ENCODE peak calls at places on chromosome 6, in five cellular contexts. Y is iPS DF 19.7, Q is Calu3, L is NCI-H1092 treated with DMSO at 0.1 percent for 48 hours, K is fibroblast of pulmonary artery. I is an unnamed sample.

GRCh38 chr6:12851123-12851695 is 134.6 kb downstream of the PHACTR1 start:
- DNase-seq in Q (no peak), L (no peak), K (peak), Y (no peak), I (no peak)

GRCh38 chr6:72716916-72717315 is 95.1 kb downstream of the KCNQ5 start:
- DNase-seq in Y (no peak), L (no peak), K (no peak), Q (no peak), I (no peak)

GRCh38 chr6:16196260-16196914 is 42.0 kb upstream of the GMPR start:
- DNase-seq in L (no peak), K (no peak), Q (no peak), Y (no peak), I (no peak)

GRCh38 chr6:131844243-131844841 is 36.5 kb downstream of the ENPP1 start:
- DNase-seq in K (peak), L (no peak), Y (no peak), Q (no peak), I (no peak)

GRCh38 chr6:18241208-18241836 is 23.0 kb downstream of the DEK start:
- DNase-seq in L (no peak), Y (no peak), K (no peak), Q (no peak), I (no peak)

GRCh38 chr6:96844530-96844929 is 7.3 kb upstream of the GPR63 start:
- DNase-seq in Y (no peak), L (no peak), K (no peak), Q (no peak), I (no peak)

GRCh38 chr6:157789861-157790260 is 33.2 kb upstream of the SNX9 start:
- DNase-seq in Y (peak), Q (no peak), K (no peak), L (no peak), I (no peak)

GRCh38 chr6:107064579-107065065 is 36.6 kb downstream of the MTRES1 start:
- DNase-seq in Y (no peak), Q (peak), K (peak), L (no peak), I (no peak)

GRCh38 chr6:14273196-14273595 is 155.6 kb downstream of the CD83 start:
- DNase-seq in K (no peak), Y (peak), L (no peak), Q (no peak), I (no peak)

GRCh38 chr6:91751496-91751895 is 1164.6 kb upstream of the MAP3K7 start:
- DNase-seq in L (no peak), K (no peak), Y (no peak), Q (no peak), I (no peak)

GRCh38 chr6:41712651-41713103 is 22.7 kb downstream of the TFEB start:
- DNase-seq in K (peak), Y (no peak), Q (peak), L (peak), I (peak)

GRCh38 chr6:6771224-6771915 is 182.8 kb downstream of the LY86 start:
- DNase-seq in Y (no peak), K (no peak), L (no peak), Q (peak), I (no peak)

GRCh38 chr6:41785689-41786450 is 1.6 kb upstream of the TOMM6 start:
- DNase-seq in Y (no peak), L (no peak), Q (no peak), K (peak), I (no peak)

GRCh38 chr6:152301806-152302568 is 335.2 kb downstream of the SYNE1 start:
- DNase-seq in Q (peak), L (no peak), K (peak), Y (peak), I (peak)

GRCh38 chr6:129691043-129691640 is 18.8 kb downstream of the ARHGAP18 start:
- DNase-seq in Q (no peak), L (no peak), K (no peak), Y (no peak), I (no peak)

GRCh38 chr6:154408906-154409500 is 52.4 kb upstream of the IPCEF1 start:
- DNase-seq in L (no peak), Q (peak), K (peak), Y (no peak), I (no peak)

GRCh38 chr6:157597461-157598312 is 216.7 kb downstream of the ZDHHC14 start:
- DNase-seq in K (peak), Q (peak), Y (no peak), L (no peak), I (no peak)

GRCh38 chr6:111564482-111564945 is 41.2 kb downstream of the TRAF3IP2 start:
- DNase-seq in Y (no peak), Q (no peak), K (peak), L (peak), I (no peak)

GRCh38 chr6:91029211-91029610 is 442.3 kb upstream of the MAP3K7 start:
- DNase-seq in Y (no peak), Q (no peak), L (peak), K (no peak), I (no peak)

GRCh38 chr6:128919412-128919811 is 36.5 kb downstream of the LAMA2 start:
- DNase-seq in Y (no peak), L (no peak), K (peak), Q (no peak), I (no peak)

GRCh38 chr6:2396856-2397640 is 151.6 kb upstream of the GMDS start:
- DNase-seq in Y (no peak), L (peak), K (peak), Q (no peak), I (peak)

GRCh38 chr6:165206798-165207197 is 102.6 kb downstream of the C6orf118 start:
- DNase-seq in Y (no peak), K (no peak), Q (no peak), L (no peak), I (no peak)

GRCh38 chr6:52304917-52305316 is 20.4 kb upstream of the MCM3 start:
- DNase-seq in Q (no peak), K (peak), L (no peak), Y (no peak), I (no peak)

GRCh38 chr6:1310628-1311399 is 1.1 kb upstream of the FOXQ1 start:
- DNase-seq in L (no peak), K (no peak), Y (no peak), Q (peak), I (no peak)

GRCh38 chr6:3977875-3978711 is 100.8 kb downstream of the FAM217A start:
- DNase-seq in Y (peak), K (peak), L (no peak), Q (peak), I (no peak)

GRCh38 chr6:36387440-36388303 is at the start of gene ETV7:
- DNase-seq in L (no peak), Q (peak), K (peak), Y (no peak), I (peak)

GRCh38 chr6:116205318-116205717 is 48.6 kb downstream of the TSPYL4 start:
- DNase-seq in L (no peak), Q (no peak), K (no peak), Y (no peak), I (no peak)